ENCODE peak calls at places on chromosome 12, in four cellular contexts. D is H1, U is K562, L is GM12878. X is an unnamed sample.

GRCh38 chr12:52501490-52501889 is 8.4 kb upstream of the KRT6A start:
- DNase-seq in D (no peak), U (no peak), L (no peak), X (no peak)

GRCh38 chr12:59486827-59487226 is 109.0 kb upstream of the SLC16A7 start:
- DNase-seq in D (no peak), U (no peak), L (no peak), X (no peak)

GRCh38 chr12:62332598-62332997 is 72.4 kb downstream of the USP15 start:
- DNase-seq in D (no peak), U (no peak), L (no peak), X (no peak)

GRCh38 chr12:3199551-3200031 is 122.4 kb downstream of the TSPAN9 start:
- DNase-seq in D (no peak), U (no peak), L (no peak), X (no peak)

GRCh38 chr12:111034148-111034910 is 114.0 kb upstream of the MYL2 start:
- DNase-seq in D (no peak), U (no peak), L (no peak), X (no peak)

GRCh38 chr12:106249411-106250135 is 1.8 kb upstream of the CKAP4 start:
- DNase-seq in D (no peak), U (no peak), L (peak), X (no peak)

GRCh38 chr12:8493084-8493483 is 20.2 kb upstream of the CLEC4D start:
- DNase-seq in D (no peak), U (no peak), L (peak), X (peak)

GRCh38 chr12:123892853-123893252 is 79.8 kb downstream of the CCDC92 start:
- DNase-seq in D (no peak), U (no peak), L (no peak), X (peak)

GRCh38 chr12:53182836-53183235 is 2.1 kb upstream of the CSAD start:
- DNase-seq in D (no peak), U (no peak), L (no peak), X (no peak)

GRCh38 chr12:57694459-57695019 is 607 bp downstream of the OS9 start:
- DNase-seq in D (no peak), U (peak), L (no peak), X (no peak)

GRCh38 chr12:84974177-84974815 is 61.7 kb upstream of the SLC6A15 start:
- DNase-seq in D (no peak), U (no peak), L (no peak), X (no peak)

GRCh38 chr12:11978985-11979384 is 91.8 kb upstream of the BCL2L14 start:
- DNase-seq in D (no peak), U (no peak), L (no peak), X (no peak)

GRCh38 chr12:125110641-125111360 is 45.6 kb downstream of the AACS start:
- DNase-seq in D (no peak), U (no peak), L (no peak), X (no peak)

GRCh38 chr12:52148541-52149181 is 43.2 kb downstream of the KRT80 start:
- DNase-seq in D (no peak), U (peak), L (no peak), X (peak)

GRCh38 chr12:14239935-14240872 is 125.3 kb upstream of the ATF7IP start:
- DNase-seq in D (no peak), U (no peak), L (peak), X (no peak)

GRCh38 chr12:2999265-2999841 is 40.2 kb downstream of the TEAD4 start:
- DNase-seq in D (no peak), U (peak), L (no peak), X (peak)

GRCh38 chr12:78293039-78293686 is 462.5 kb downstream of the NAV3 start:
- DNase-seq in D (no peak), U (no peak), L (no peak), X (no peak)

GRCh38 chr12:92146865-92147264 is 1.2 kb upstream of the BTG1 start:
- DNase-seq in D (no peak), U (no peak), L (no peak), X (no peak)

GRCh38 chr12:115973968-115974765 is 303.3 kb downstream of the MED13L start:
- DNase-seq in D (no peak), U (no peak), L (no peak), X (no peak)

GRCh38 chr12:132218915-132219314 is 74.7 kb downstream of the NOC4L start:
- DNase-seq in D (no peak), U (peak), L (no peak), X (no peak)

GRCh38 chr12:32305163-32305562 is 94.2 kb upstream of the FGD4 start:
- DNase-seq in D (no peak), U (no peak), L (no peak), X (no peak)

GRCh38 chr12:123150273-123150803 is 552 bp downstream of the PITPNM2 start:
- DNase-seq in D (no peak), U (peak), L (no peak), X (no peak)

GRCh38 chr12:115761784-115762183 is 515.7 kb downstream of the MED13L start:
- DNase-seq in D (no peak), U (no peak), L (no peak), X (no peak)

GRCh38 chr12:105773501-105773900 is 365.3 kb downstream of the NUAK1 start:
- DNase-seq in D (no peak), U (no peak), L (no peak), X (no peak)

GRCh38 chr12:55706840-55707671 is 648 bp downstream of the ITGA7 start:
- DNase-seq in D (no peak), U (no peak), L (no peak), X (no peak)

GRCh38 chr12:6829532-6830220 is 1.5 kb downstream of the P3H3 start:
- DNase-seq in D (no peak), U (peak), L (no peak), X (no peak)
- H3K4me3 ChIP-seq in D (peak), U (peak), L (peak), X (peak)

DNA sequence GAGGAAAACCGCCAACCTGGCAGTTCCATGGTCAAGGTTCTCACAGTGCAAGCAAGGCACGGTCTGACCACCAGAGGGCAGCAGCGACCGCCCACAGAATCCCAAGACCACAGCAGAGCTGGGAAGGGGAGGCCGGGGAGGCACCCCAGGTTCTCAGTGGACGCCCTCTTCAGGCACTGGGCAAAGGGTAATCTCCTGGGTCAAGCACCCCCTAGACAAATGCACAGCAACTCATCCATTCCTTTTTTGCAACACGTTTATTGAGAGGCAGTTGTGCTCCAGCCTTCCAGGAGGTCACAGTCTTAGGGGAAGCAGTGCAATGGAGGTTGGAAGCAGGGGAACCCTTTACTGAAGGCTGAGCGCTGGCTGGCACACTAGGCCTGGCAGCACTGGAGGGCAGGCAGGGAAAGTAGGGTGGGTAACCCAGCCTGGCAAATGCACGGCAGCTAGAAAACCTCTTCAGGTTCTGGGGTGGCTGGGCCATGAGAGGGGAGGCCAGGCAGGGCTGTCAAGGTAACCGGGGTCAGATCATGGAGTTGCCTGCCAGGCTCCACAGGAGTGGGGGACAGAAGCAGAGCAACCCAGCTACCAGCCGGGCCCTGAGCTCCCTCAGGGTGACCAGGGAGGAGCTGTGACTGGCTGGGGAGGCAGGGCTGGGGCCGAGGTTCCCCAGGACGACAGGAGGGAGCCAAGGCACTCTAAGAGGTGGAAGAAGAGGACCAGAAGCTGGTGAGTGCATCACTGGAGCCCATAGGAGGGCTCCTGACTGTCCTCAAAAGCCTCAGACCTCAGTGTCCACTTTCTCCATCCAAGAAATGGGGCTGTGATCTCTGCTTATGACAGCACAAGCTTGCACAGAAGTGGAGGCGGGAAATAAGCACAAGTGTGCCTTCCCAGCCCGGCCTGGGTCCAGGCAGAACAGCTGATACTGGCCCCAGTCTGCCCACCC is 1.8 kb upstream of the RHOF start:
- DNase-seq in D (peak), U (peak), L (no peak), X (peak)
- TF ChIP-seq POLR2AphosphoS5 in D (peak), U (no peak), L (peak), X (no peak)

GRCh38 chr12:67268896-67269631 is at the start of gene CAND1:
- DNase-seq in D (peak), U (peak), L (peak), X (peak)
- TF ChIP-seq EP300 in D (no peak), U (peak), L (no peak), X (no peak)

DNA sequence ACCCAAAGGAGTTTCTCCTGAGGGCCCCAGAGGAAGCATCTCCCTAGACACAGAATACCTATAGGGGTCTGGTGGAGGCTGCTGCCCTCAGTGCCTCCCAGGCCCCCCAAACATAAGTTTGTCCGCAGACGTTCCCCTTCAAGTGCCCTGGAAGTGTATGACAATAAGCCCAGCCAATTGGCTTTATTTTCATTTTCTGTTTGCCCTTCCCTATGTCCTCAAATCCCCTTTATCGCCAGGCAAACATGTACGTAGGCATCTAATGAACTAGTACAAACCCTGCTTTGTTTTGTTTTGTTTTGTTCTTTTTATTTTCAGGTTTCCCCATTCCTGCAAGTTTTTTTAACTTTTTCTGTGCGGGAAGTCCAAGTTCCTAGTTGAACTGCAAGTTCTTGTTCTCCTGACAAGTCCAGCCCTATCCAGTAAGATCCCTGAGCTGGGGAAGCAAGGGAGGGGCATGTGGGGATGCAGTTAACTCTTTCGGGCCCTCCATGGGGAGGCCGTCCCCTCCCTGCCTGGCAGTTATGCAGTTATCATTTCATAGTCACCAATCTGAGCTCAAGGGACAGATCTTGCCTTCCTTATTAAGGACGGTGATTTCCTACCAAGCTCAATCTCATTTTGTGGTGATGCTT is 141.9 kb downstream of the KCNA5 start:
- DNase-seq in D (no peak), U (no peak), L (no peak), X (no peak)
- H3K4me3 ChIP-seq in D (no peak), U (no peak), L (no peak), X (peak)

GRCh38 chr12:12977231-12977630 is 22.8 kb downstream of the HEBP1 start:
- DNase-seq in D (no peak), U (no peak), L (no peak), X (no peak)

GRCh38 chr12:12983420-12984035 is 16.5 kb downstream of the HEBP1 start:
- DNase-seq in D (no peak), U (peak), L (no peak), X (no peak)

GRCh38 chr12:12979151-12979550 is 20.9 kb downstream of the HEBP1 start:
- DNase-seq in D (no peak), U (no peak), L (no peak), X (no peak)

GRCh38 chr12:12976366-12976765 is 23.7 kb downstream of the HEBP1 start:
- DNase-seq in D (no peak), U (no peak), L (no peak), X (no peak)

DNA sequence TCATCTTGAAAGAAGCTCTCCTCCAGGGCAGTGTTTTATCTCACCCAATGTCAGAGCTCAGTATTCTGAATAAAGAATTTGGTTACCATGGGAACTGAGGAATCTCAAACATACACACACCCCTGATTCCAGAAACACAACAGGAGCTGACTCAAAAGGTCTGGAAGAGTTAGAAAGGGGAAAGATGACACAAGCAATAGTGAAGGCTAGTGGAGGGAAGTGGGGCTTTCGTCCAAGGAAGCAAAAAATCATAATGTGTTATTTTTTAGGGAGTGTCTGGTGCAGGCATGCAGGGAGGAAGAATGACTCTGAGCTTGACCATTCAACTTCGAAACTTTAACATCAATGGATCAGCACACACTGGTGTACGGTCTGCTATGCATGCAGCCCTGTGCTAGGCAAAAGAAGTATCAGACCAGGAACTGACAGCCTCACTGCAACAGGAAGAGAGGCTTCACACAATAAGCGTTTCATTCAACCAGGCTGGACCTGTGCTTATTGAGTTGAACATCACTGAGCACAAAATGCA is 20.3 kb downstream of the HEBP1 start:
- DNase-seq in D (no peak), U (no peak), L (no peak), X (no peak)
- TF ChIP-seq POLR2AphosphoS5 in D (no peak), U (no peak), L (no peak), X (no peak)

GRCh38 chr12:65937181-65937641 is 112.9 kb downstream of the HMGA2 start:
- DNase-seq in D (no peak), U (no peak), L (no peak), X (no peak)
- TF ChIP-seq EP300 in D (no peak), U (no peak), L (no peak), X (no peak)

GRCh38 chr12:65822732-65823480 is 1.4 kb upstream of the HMGA2 start:
- DNase-seq in D (peak), U (no peak), L (no peak), X (no peak)

GRCh38 chr12:65825573-65826512 is 1.6 kb downstream of the HMGA2 start:
- DNase-seq in D (no peak), U (no peak), L (no peak), X (peak)

GRCh38 chr12:65824314-65824563 is at the start of gene HMGA2:
- DNase-seq in D (no peak), U (no peak), L (no peak), X (peak)

GRCh38 chr12:65825323-65825572 is 965 bp downstream of the HMGA2 start:
- DNase-seq in D (no peak), U (no peak), L (no peak), X (no peak)

DNA sequence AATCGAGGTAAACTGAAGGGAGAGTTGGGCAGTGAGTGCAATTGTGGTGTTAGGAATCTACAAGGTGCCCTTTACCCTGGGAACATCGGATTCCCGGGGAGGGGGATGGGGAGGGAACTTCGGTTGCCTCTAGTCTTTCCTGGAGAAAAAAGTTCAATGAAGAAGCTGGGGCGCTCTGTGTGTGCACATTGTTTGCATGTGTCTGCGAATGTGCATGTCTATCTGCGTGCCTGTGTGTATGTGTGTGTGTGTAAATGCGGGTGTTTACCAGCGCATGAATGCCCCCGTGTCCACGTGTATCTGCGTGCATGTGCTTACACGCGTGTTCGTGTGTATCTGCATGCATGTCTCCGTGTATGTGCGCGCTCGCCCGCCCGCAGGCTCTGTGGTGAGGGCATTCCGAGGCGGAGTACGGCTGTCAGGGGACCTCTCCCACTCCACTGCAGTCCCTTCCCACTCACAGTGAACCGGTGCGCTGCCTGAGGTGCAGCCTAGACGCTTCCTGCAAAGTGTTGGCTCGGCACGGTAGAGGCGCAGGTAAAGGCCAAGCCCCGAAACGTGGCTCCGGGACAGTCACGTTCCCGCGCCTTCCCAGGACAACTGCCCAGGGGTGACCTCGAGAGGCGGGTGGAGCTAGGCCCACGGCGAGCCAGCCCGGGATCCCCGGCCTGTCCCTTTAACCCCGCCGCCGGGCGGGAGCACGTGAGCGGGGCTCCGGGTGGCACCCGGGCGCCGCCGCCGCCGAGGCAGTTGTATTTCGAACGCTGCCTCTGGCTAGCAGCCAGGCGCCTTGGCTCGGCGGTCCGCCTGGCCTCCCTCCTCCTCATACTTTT is 586 bp upstream of the HMGA2 start:
- DNase-seq in D (no peak), U (no peak), L (no peak), X (no peak)
- H3K4me3 ChIP-seq in D (peak), U (no peak), L (peak), X (peak)

DNA sequence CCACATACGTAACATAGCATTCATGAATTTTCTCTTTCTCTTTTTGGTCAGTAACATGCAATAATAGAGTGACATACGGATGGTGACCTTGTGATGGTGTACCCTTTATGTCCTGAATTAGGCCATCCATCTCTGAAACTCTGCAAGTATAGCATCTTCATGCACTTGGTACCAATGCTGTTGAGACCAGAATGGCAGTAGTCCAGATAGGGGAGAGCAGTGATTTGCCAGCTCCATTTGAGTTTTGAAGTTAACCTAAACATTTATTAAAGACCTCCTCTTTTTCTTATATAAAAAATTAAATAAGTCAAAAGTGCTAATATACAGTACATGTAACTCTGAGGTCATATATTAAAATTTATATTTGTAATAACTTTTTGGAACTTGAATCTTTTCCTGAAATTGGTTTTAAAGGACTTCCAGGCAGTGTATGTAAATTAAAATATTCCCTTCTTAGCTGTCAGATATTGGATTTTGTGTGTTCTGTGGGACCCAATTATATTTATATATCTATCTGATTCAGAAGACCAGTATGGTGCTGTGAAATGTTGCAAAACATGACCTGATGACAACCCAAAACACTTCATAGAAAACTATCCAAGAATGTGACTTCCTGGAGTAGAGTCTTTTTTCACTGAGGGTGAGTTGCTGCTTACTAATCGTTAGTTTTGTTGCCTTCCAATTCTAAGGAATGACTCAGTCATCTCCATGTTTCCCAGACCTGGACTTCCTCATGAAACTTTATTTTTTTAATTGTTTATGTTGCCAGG is 3.5 kb downstream of the ELK3 start:
- DNase-seq in D (no peak), U (no peak), L (no peak), X (no peak)
- TF ChIP-seq POLR2AphosphoS5 in D (no peak), U (no peak), L (no peak), X (no peak)

DNA sequence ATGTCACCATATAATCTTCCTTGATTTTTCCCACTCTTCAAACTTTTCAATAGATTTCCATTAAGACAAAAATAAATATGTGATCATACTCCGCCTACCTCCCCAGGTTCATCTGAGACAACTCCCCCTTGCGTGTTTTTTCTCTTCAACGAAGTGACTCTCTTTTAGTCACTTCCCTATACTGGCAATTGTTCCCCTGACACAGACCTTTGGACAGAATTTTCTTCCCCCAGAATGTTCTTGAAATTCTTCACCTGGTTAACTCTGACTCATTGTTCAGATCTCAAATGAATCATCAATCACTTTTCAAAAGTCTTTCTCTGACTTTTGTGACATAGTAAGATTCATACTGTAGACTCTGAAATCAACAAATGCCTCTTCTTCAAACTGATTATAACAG is 727.3 kb upstream of the LMO3 start:
- DNase-seq in D (no peak), U (no peak), L (no peak), X (no peak)
- TF ChIP-seq EP300 in D (no peak), U (no peak), L (no peak), X (no peak)

GRCh38 chr12:108826807-108827721 is 30.3 kb downstream of the SSH1 start:
- DNase-seq in D (no peak), U (no peak), L (no peak), X (no peak)
- H3K4me3 ChIP-seq in D (no peak), U (no peak), L (peak), X (no peak)

X was measured in upper lobe of left lung.